ENCODE peak calls at places on chromosomes 2 and 18, in nine cellular contexts. E, S, L, P, K, H, X, M and G are unnamed samples.

GRCh38 chr18:80147037-80147417 is 38.0 kb downstream of the ADNP2 start:
- DNase-seq in E (no peak), S (no peak), L (no peak), P (no peak), K (no peak), H (no peak), X (no peak), M (no peak), G (no peak)

GRCh38 chr2:197058777-197059176 is 132.3 kb upstream of the PGAP1 start:
- DNase-seq in E (no peak), S (no peak), L (no peak), P (no peak), K (no peak), H (no peak), X (no peak), M (no peak), G (no peak)

GRCh38 chr2:226403360-226403759 is 396.3 kb downstream of the IRS1 start:
- DNase-seq in E (no peak), S (no peak), L (no peak), P (no peak), K (no peak), H (no peak), X (no peak), M (no peak), G (no peak)

GRCh38 chr2:69509011-69509749 is 71.9 kb upstream of the NFU1 start:
- DNase-seq in E (no peak), S (no peak), L (no peak), P (no peak), K (no peak), H (no peak), X (no peak), M (no peak), G (peak)

GRCh38 chr2:241309684-241310117 is 5.8 kb downstream of the HDLBP start:
- DNase-seq in E (peak), S (no peak), L (peak), P (peak), K (peak), H (no peak), X (peak), M (peak), G (peak)

GRCh38 chr2:157932480-157933205 is 56.5 kb upstream of the ACVR1 start:
- DNase-seq in E (no peak), S (no peak), L (no peak), P (no peak), K (no peak), H (peak), X (no peak), M (no peak), G (no peak)

GRCh38 chr2:150997702-150998480 is 263.8 kb downstream of the RBM43 start:
- DNase-seq in E (peak), S (no peak), L (no peak), P (no peak), K (no peak), H (no peak), X (no peak), M (no peak), G (no peak)

GRCh38 chr2:152428800-152429637 is 94.0 kb downstream of the FMNL2 start:
- DNase-seq in E (no peak), S (no peak), L (no peak), P (no peak), K (no peak), H (peak), X (no peak), M (no peak), G (no peak)

GRCh38 chr2:188293601-188294482 is 2.2 kb downstream of the GULP1 start:
- DNase-seq in E (peak), S (peak), L (no peak), P (no peak), K (no peak), H (peak), X (no peak), M (no peak), G (no peak)